ENCODE peak calls at places on chromosomes 11 and 22, in five cellular contexts. G, V, S, B and M are unnamed samples.

GRCh38 chr11:109512249-109512648 is 90.3 kb downstream of the C11orf87 start:
- DNase-seq in G (no peak), V (no peak), S (no peak), B (no peak), M (no peak)

GRCh38 chr11:29634744-29635143 is 382.1 kb downstream of the KCNA4 start:
- DNase-seq in G (no peak), V (no peak), S (no peak), B (no peak), M (no peak)

GRCh38 chr22:21623402-21623970 is 6.3 kb downstream of the YDJC start:
- DNase-seq in G (no peak), V (no peak), S (no peak), B (no peak), M (no peak)

GRCh38 chr11:56932572-56933235 is 56.0 kb upstream of the OR5AK2 start:
- DNase-seq in G (no peak), V (peak; percentile 19), S (no peak), B (no peak), M (peak; percentile 87)

GRCh38 chr11:70854891-70855556 is 397.4 kb downstream of the SHANK2 start:
- DNase-seq in G (no peak), V (no peak), S (no peak), B (no peak), M (no peak)

GRCh38 chr22:32511776-32512175 is 37.2 kb downstream of the FBXO7 start:
- DNase-seq in G (no peak), V (no peak), S (no peak), B (no peak), M (no peak)

GRCh38 chr11:124481365-124482323 is 36.1 kb upstream of the OR8B8 start:
- DNase-seq in G (no peak), V (no peak), S (no peak), B (peak; percentile 27), M (no peak)

GRCh38 chr22:20763630-20764029 is 10.3 kb upstream of the SERPIND1 start:
- DNase-seq in G (peak; percentile 59), V (no peak), S (no peak), B (no peak), M (no peak)

GRCh38 chr11:12377106-12377823 is at the start of gene PARVA:
- DNase-seq in G (peak; percentile 51), V (peak; percentile 44), S (peak; percentile 72), B (peak; percentile 78), M (no peak)

GRCh38 chr11:46106530-46107407 is 14.5 kb downstream of the PHF21A start:
- DNase-seq in G (no peak), V (no peak), S (no peak), B (no peak), M (no peak)

GRCh38 chr11:12100886-12101285 is 9.5 kb upstream of the MICAL2 start:
- DNase-seq in G (peak; percentile 78), V (no peak), S (no peak), B (no peak), M (no peak)

GRCh38 chr11:125314264-125315087 is 149.9 kb downstream of the PKNOX2 start:
- DNase-seq in G (no peak), V (no peak), S (no peak), B (no peak), M (no peak)

GRCh38 chr11:129412501-129412900 is 36.9 kb downstream of the BARX2 start:
- DNase-seq in G (no peak), V (no peak), S (peak; percentile 35), B (no peak), M (no peak)

GRCh38 chr11:125942771-125943428 is 2.9 kb upstream of the VSIG10L2 start:
- DNase-seq in G (no peak), V (no peak), S (peak; percentile 16), B (no peak), M (no peak)

GRCh38 chr11:130909650-130910049 is 6.6 kb downstream of the SNX19 start:
- DNase-seq in G (no peak), V (no peak), S (no peak), B (peak; percentile 88), M (no peak)

GRCh38 chr11:44811841-44812448 is 85.2 kb downstream of the TSPAN18 start:
- DNase-seq in G (no peak), V (no peak), S (no peak), B (no peak), M (no peak)

GRCh38 chr11:13448876-13449275 is 14.1 kb downstream of the BTBD10 start:
- DNase-seq in G (no peak), V (no peak), S (no peak), B (peak; percentile 45), M (no peak)

DNA sequence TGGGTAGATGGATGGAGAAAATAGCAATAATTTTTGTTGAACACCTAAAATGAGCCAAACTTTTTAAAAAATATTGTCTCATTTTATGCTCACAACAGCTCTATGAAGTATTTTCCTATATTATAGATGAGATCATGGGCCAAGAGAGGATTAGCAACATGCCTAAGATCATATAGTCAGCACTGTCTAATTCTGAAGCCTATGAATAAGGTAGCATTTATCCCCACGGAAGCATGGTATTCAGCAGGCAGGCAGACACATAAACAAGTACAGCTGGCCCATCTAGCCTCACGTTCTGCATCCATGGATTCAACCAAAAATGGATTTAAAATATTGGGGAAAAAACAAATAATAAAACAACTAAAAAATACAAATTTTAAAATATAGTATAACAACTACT is 21.9 kb upstream of the RAB30 start:
- DNase-seq in G (no peak), V (no peak), S (no peak), B (no peak), M (no peak)
- TF ChIP-seq POLR2AphosphoS5 in G (no peak), V (no peak), S (no peak), B (no peak), M (no peak)

GRCh38 chr11:31919175-31919574 is 108.1 kb upstream of the PAX6 start:
- DNase-seq in G (no peak), V (no peak), S (no peak), B (no peak), M (no peak)
- H3K4me1 ChIP-seq in G (no peaks in the 10 kb centered on the region), V (no peaks in the 10 kb centered on the region), S (no peaks in the 10 kb centered on the region), B (no peaks in the 10 kb centered on the region), M (no peaks in the 10 kb centered on the region)

GRCh38 chr11:16883179-16883578 is 131.0 kb downstream of the PLEKHA7 start:
- DNase-seq in G (peak; percentile 36), V (peak; percentile 61), S (peak; percentile 34), B (peak; percentile 18), M (no peak)
- TF ChIP-seq POLR2AphosphoS5 in G (no peak), V (peak; percentile 57), S (no peak), B (no peak), M (no peak)

GRCh38 chr22:39915295-39915726 is 14.4 kb downstream of the GRAP2 start:
- DNase-seq in G (no peak), V (no peak), S (no peak), B (no peak), M (no peak)
- H3K4me1 ChIP-seq in G (peaks cover 17% of the 10 kb centered on the region), V (no peaks in the 10 kb centered on the region), S (peaks cover 30% of the 10 kb centered on the region), B (no peaks in the 10 kb centered on the region), M (no peaks in the 10 kb centered on the region)

GRCh38 chr11:64036081-64037026 is 623 bp downstream of the FLRT1 start:
- DNase-seq in G (no peak), V (no peak), S (no peak), B (no peak), M (no peak)
- TF ChIP-seq POLR2AphosphoS5 in G (no peak), V (no peak), S (no peak), B (no peak), M (no peak)

GRCh38 chr11:86949995-86950993 is 4.9 kb downstream of the FZD4 start:
- DNase-seq in G (no peak), V (no peak), S (no peak), B (peak; percentile 42), M (no peak)
- H3K4me1 ChIP-seq in G (peaks cover 17% of the 10 kb centered on the region), V (no peaks in the 10 kb centered on the region), S (peaks cover 90% of the 10 kb centered on the region), B (peaks cover 67% of the 10 kb centered on the region), M (peaks cover 4% of the 10 kb centered on the region)

GRCh38 chr11:8207080-8208000 is 38.5 kb upstream of the RIC3 start:
- DNase-seq in G (no peak), V (no peak), S (peak; percentile 17), B (no peak), M (no peak)

GRCh38 chr11:8205566-8205965 is 36.7 kb upstream of the RIC3 start:
- DNase-seq in G (no peak), V (no peak), S (peak; percentile 10), B (no peak), M (no peak)

GRCh38 chr11:8203980-8204379 is 35.2 kb upstream of the RIC3 start:
- DNase-seq in G (no peak), V (no peak), S (no peak), B (no peak), M (no peak)

GRCh38 chr11:8204596-8204995 is 35.8 kb upstream of the RIC3 start:
- DNase-seq in G (no peak), V (no peak), S (no peak), B (no peak), M (no peak)

GRCh38 chr11:8206251-8207079 is 37.6 kb upstream of the RIC3 start:
- DNase-seq in G (no peak), V (peak; percentile 16), S (peak; percentile 78), B (peak; percentile 95), M (no peak)
- TF ChIP-seq POLR2AphosphoS5 in G (no peak), V (no peak), S (no peak), B (peak; percentile 63), M (no peak)